ENCODE peak calls at places on chromosome 4, in four cellular contexts. A is H1, W is HepG2, N is K562. O is an unnamed sample.

GRCh38 chr4:76499461-76499860 is 64.4 kb downstream of the SHROOM3 start:
- DNase-seq in W (no peak), A (no peak), N (no peak), O (no peak)

GRCh38 chr4:25813705-25814104 is 49.1 kb downstream of the SEL1L3 start:
- DNase-seq in N (no peak), W (peak; percentile 65), A (no peak), O (peak; percentile 18)

GRCh38 chr4:123599920-123600394 is 203.4 kb downstream of the SPRY1 start:
- DNase-seq in W (peak; percentile 98), A (peak; percentile 51), N (peak; percentile 87), O (no peak)

GRCh38 chr4:56360071-56360470 is 27.2 kb downstream of the AASDH start:
- DNase-seq in W (no peak), N (no peak), A (no peak), O (no peak)

GRCh38 chr4:70994387-70995099 is 1.1 kb downstream of the DCK start:
- DNase-seq in A (no peak), W (no peak), N (no peak), O (no peak)

GRCh38 chr4:144712775-144713174 is 66.8 kb downstream of the HHIP start:
- DNase-seq in W (no peak), A (no peak), N (no peak), O (no peak)

GRCh38 chr4:181504846-181505374 is 738.3 kb upstream of the TENM3 start:
- DNase-seq in N (no peak), A (no peak), W (no peak), O (no peak)

GRCh38 chr4:27020203-27020602 is 159.6 kb downstream of the STIM2 start:
- DNase-seq in A (no peak), N (no peak), W (no peak), O (no peak)

GRCh38 chr4:161404346-161405110 is 759.3 kb downstream of the FSTL5 start:
- DNase-seq in W (no peak), A (no peak), N (no peak), O (no peak)

GRCh38 chr4:169225058-169225751 is 45.6 kb downstream of the SH3RF1 start:
- DNase-seq in W (no peak), N (no peak), A (no peak), O (peak; percentile 39)

GRCh38 chr4:153611679-153612078 is 72.4 kb upstream of the TLR2 start:
- DNase-seq in W (no peak), N (no peak), A (no peak), O (no peak)

GRCh38 chr4:108172780-108173598 is 4.3 kb upstream of the LEF1 start:
- DNase-seq in N (peak; percentile 86), W (peak; percentile 41), A (peak; percentile 64), O (no peak)

GRCh38 chr4:185165605-185166063 is 22.6 kb downstream of the SLC25A4 start:
- DNase-seq in W (no peak), N (no peak), A (no peak), O (no peak)
- TF ChIP-seq USF2 in W (no peak), N (no peak), A (no peak), O (no peak)

GRCh38 chr4:156999175-156999517 is 27.5 kb upstream of the PDGFC start:
- DNase-seq in W (peak; percentile 79), N (no peak), A (no peak), O (peak; percentile 75)
- TF ChIP-seq RNF2 in W (no peak), N (no peak), A (no peak), O (no peak)

GRCh38 chr4:54189140-54189539 is 40.0 kb upstream of the PDGFRA start:
- DNase-seq in A (no peak), W (no peak), N (no peak), O (no peak)
- TF ChIP-seq CTCF in A (no peak), W (no peak), N (no peak), O (no peak)

DNA sequence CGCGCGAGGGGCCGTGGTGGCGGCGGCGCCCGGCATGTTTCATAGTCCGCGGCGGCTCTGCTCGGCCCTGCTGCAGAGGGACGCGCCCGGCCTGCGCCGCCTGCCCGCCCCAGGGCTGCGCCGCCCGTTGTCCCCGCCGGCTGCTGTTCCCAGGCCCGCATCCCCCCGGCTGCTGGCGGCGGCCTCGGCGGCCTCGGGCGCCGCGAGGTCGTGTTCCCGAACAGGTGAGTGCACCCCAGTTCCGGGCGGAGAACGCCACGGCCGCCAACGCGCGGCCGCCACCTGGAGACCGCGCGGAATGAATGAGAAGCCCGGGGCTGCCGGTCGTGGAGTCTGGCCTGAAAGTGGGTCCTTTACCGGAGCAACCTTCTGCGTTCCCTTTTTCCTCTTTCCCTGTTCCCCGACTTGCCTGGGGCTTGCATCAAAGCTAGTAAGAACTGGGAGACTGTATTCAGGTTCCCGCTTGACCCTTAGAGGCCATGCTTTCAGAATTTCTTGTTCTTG is 419 bp downstream of the NOCT start:
- DNase-seq in A (no peak), W (peak; percentile 12), N (peak; percentile 56), O (no peak)
- TF ChIP-seq USF2 in A (no peak), W (no peak), N (no peak), O (no peak)

DNA sequence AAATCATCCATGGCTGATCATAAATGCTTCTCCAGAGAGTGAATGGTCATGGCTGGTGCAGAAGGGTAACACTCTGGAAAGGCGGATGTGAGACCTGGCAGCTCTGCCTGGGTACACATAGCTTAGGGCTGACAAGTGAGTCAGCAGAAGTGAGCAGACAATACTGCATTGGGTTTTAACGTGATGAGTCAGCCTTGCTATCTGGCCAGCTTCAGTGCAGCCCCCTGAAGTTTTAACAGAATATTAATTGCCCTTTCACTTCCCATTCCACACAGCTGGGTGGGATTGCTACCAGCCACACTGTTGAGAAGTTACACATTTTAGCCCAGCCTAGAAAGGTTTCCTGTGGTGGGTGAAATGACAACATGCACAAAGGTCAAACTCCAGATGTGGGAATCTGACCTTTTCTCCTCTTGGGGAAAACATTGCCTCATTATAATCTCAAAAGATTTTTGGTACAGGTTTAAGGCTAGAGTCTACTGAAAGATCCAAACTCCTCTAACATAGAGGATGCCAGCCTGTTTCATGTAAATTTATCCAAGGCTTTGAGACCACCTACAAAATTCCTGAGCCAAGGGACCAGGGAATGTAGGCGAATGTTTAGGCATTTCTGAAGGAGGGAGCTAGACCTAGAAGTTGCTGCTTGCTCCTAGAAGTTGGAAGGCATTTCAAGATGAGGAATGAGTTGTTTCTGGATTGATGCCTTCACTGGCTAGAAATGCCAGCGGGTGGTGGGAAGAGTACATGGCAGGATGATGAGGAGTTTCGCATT is 230.3 kb upstream of the PGRMC2 start:
- DNase-seq in A (no peak), W (peak; percentile 68), N (peak; percentile 86), O (peak; percentile 93)
- TF ChIP-seq RNF2 in A (no peak), W (no peak), N (peak; percentile 62), O (no peak)

GRCh38 chr4:119300388-119301131 is 21.4 kb downstream of the FABP2 start:
- DNase-seq in W (peak; percentile 96), A (peak; percentile 93), N (peak; percentile 87), O (peak; percentile 66)
- TF ChIP-seq CTCF in W (peak; percentile 53), A (no peak), N (no peak), O (peak; percentile 10)